ENCODE peak calls at places on chromosomes 13 and 19, in seven cellular contexts. One of them, this sample, is unnamed. For H3K79me2 and H3K4me1, the result is how much of the 10 kb centered on the place peaks cover.

GRCh38 chr19:41339936-41340335 is 13.8 kb downstream of the TGFB1 start:
- DNase-seq in hepatocyte: no peak
- DNase-seq in OCI-LY7: no peak
- DNase-seq in neural progenitor cell: no peak
- DNase-seq in PC-3: peak
- DNase-seq in HCT116: no peak
- DNase-seq in MM.1S: no peak
- DNase-seq in this sample: peak

GRCh38 chr19:19747357-19748220 is 14.7 kb upstream of the ZNF14 start:
- DNase-seq in hepatocyte: no peak
- DNase-seq in OCI-LY7: no peak
- DNase-seq in neural progenitor cell: no peak
- DNase-seq in PC-3: no peak
- DNase-seq in HCT116: no peak
- DNase-seq in MM.1S: no peak
- DNase-seq in this sample: no peak

GRCh38 chr13:108188260-108188659 is 27.1 kb downstream of the LIG4 start:
- DNase-seq in hepatocyte: no peak
- DNase-seq in OCI-LY7: no peak
- DNase-seq in neural progenitor cell: no peak
- DNase-seq in PC-3: no peak
- DNase-seq in HCT116: no peak
- DNase-seq in MM.1S: no peak
- DNase-seq in this sample: no peak

GRCh38 chr13:107210216-107211010 is 642.5 kb upstream of the ARGLU1 start:
- DNase-seq in hepatocyte: peak
- DNase-seq in OCI-LY7: no peak
- DNase-seq in neural progenitor cell: no peak
- DNase-seq in PC-3: no peak
- DNase-seq in HCT116: no peak
- DNase-seq in MM.1S: no peak
- DNase-seq in this sample: peak

GRCh38 chr13:97435297-97435682 is 1.3 kb downstream of the RAP2A start:
- DNase-seq in hepatocyte: no peak
- DNase-seq in OCI-LY7: no peak
- DNase-seq in neural progenitor cell: no peak
- DNase-seq in PC-3: no peak
- DNase-seq in HCT116: no peak
- DNase-seq in MM.1S: no peak
- DNase-seq in this sample: no peak

GRCh38 chr19:29366757-29367156 is 153.8 kb upstream of the UQCRFS1 start:
- DNase-seq in hepatocyte: no peak
- DNase-seq in OCI-LY7: no peak
- DNase-seq in neural progenitor cell: no peak
- DNase-seq in PC-3: no peak
- DNase-seq in HCT116: no peak
- DNase-seq in MM.1S: no peak
- DNase-seq in this sample: no peak

GRCh38 chr13:98332222-98332621 is 155.2 kb upstream of the RNF113B start:
- DNase-seq in hepatocyte: no peak
- DNase-seq in OCI-LY7: no peak
- DNase-seq in neural progenitor cell: no peak
- DNase-seq in PC-3: no peak
- DNase-seq in HCT116: no peak
- DNase-seq in MM.1S: no peak
- DNase-seq in this sample: no peak

GRCh38 chr13:26881154-26881553 is 120.6 kb upstream of the GPR12 start:
- DNase-seq in hepatocyte: no peak
- DNase-seq in OCI-LY7: no peak
- DNase-seq in neural progenitor cell: no peak
- DNase-seq in PC-3: peak
- DNase-seq in HCT116: no peak
- DNase-seq in MM.1S: no peak
- DNase-seq in this sample: peak

GRCh38 chr19:17341845-17342244 is 4.5 kb downstream of the GTPBP3 start:
- DNase-seq in hepatocyte: no peak
- DNase-seq in OCI-LY7: no peak
- DNase-seq in neural progenitor cell: no peak
- DNase-seq in PC-3: no peak
- DNase-seq in HCT116: no peak
- DNase-seq in MM.1S: no peak
- DNase-seq in this sample: no peak

GRCh38 chr19:38845374-38846024 is 4.3 kb downstream of the HNRNPL start:
- DNase-seq in hepatocyte: no peak
- DNase-seq in OCI-LY7: no peak
- DNase-seq in neural progenitor cell: no peak
- DNase-seq in PC-3: no peak
- DNase-seq in HCT116: no peak
- DNase-seq in MM.1S: no peak
- DNase-seq in this sample: no peak

GRCh38 chr19:17997969-17998826 is 9.8 kb upstream of the ARRDC2 start:
- DNase-seq in hepatocyte: peak
- DNase-seq in OCI-LY7: peak
- DNase-seq in neural progenitor cell: peak
- DNase-seq in PC-3: peak
- DNase-seq in HCT116: peak
- DNase-seq in MM.1S: no peak
- DNase-seq in this sample: peak

GRCh38 chr19:10419646-10420443 is 493 bp upstream of the PDE4A start:
- DNase-seq in hepatocyte: peak
- DNase-seq in OCI-LY7: peak
- DNase-seq in neural progenitor cell: peak
- DNase-seq in PC-3: peak
- DNase-seq in HCT116: peak
- DNase-seq in MM.1S: peak
- DNase-seq in this sample: peak

GRCh38 chr19:35558400-35559280 is 4.8 kb downstream of the ATP4A start:
- DNase-seq in hepatocyte: no peak
- DNase-seq in OCI-LY7: no peak
- DNase-seq in neural progenitor cell: no peak
- DNase-seq in PC-3: no peak
- DNase-seq in HCT116: no peak
- DNase-seq in MM.1S: no peak
- DNase-seq in this sample: no peak

GRCh38 chr19:40348961-40349507 is 539 bp downstream of the PLD3 start:
- DNase-seq in hepatocyte: peak
- DNase-seq in OCI-LY7: peak
- DNase-seq in neural progenitor cell: peak
- DNase-seq in PC-3: peak
- DNase-seq in HCT116: peak
- DNase-seq in MM.1S: peak
- DNase-seq in this sample: peak

GRCh38 chr19:12847159-12848139 is 9.1 kb downstream of the MAST1 start:
- DNase-seq in hepatocyte: peak
- DNase-seq in OCI-LY7: peak
- DNase-seq in neural progenitor cell: peak
- DNase-seq in PC-3: peak
- DNase-seq in HCT116: no peak
- DNase-seq in MM.1S: peak
- DNase-seq in this sample: peak

GRCh38 chr13:40598599-40598998 is 67.8 kb downstream of the FOXO1 start:
- DNase-seq in hepatocyte: no peak
- DNase-seq in OCI-LY7: no peak
- DNase-seq in neural progenitor cell: no peak
- DNase-seq in PC-3: no peak
- DNase-seq in HCT116: no peak
- DNase-seq in MM.1S: no peak
- DNase-seq in this sample: no peak

GRCh38 chr19:14248578-14249011 is 42.6 kb upstream of the ADGRL1 start:
- DNase-seq in hepatocyte: peak
- DNase-seq in OCI-LY7: peak
- DNase-seq in neural progenitor cell: peak
- DNase-seq in PC-3: peak
- DNase-seq in HCT116: no peak
- DNase-seq in MM.1S: no peak
- DNase-seq in this sample: peak

GRCh38 chr19:58268344-58268743 is 10.4 kb upstream of the ZNF8 start:
- DNase-seq in hepatocyte: no peak
- DNase-seq in OCI-LY7: no peak
- DNase-seq in neural progenitor cell: no peak
- DNase-seq in PC-3: no peak
- DNase-seq in HCT116: no peak
- DNase-seq in MM.1S: no peak
- DNase-seq in this sample: no peak

GRCh38 chr13:91169641-91170040 is 177.8 kb upstream of the MIR17HG start:
- DNase-seq in hepatocyte: no peak
- DNase-seq in OCI-LY7: no peak
- DNase-seq in neural progenitor cell: peak
- DNase-seq in PC-3: no peak
- DNase-seq in HCT116: no peak
- DNase-seq in MM.1S: no peak
- DNase-seq in this sample: no peak

GRCh38 chr19:29390742-29391141 is 135.1 kb upstream of the VSTM2B start:
- DNase-seq in hepatocyte: no peak
- DNase-seq in OCI-LY7: no peak
- DNase-seq in neural progenitor cell: no peak
- DNase-seq in PC-3: no peak
- DNase-seq in HCT116: no peak
- DNase-seq in MM.1S: no peak
- DNase-seq in this sample: no peak

GRCh38 chr13:27183561-27184147 is 12.0 kb upstream of the USP12 start:
- DNase-seq in hepatocyte: no peak
- DNase-seq in OCI-LY7: no peak
- DNase-seq in neural progenitor cell: no peak
- DNase-seq in PC-3: peak
- DNase-seq in HCT116: no peak
- DNase-seq in MM.1S: no peak
- DNase-seq in this sample: peak

GRCh38 chr19:38270587-38271167 is 6.3 kb downstream of the SPINT2 start:
- DNase-seq in hepatocyte: no peak
- DNase-seq in OCI-LY7: no peak
- DNase-seq in neural progenitor cell: no peak
- DNase-seq in PC-3: peak
- DNase-seq in HCT116: no peak
- DNase-seq in MM.1S: no peak
- DNase-seq in this sample: peak

GRCh38 chr19:3653865-3654513 is 27.4 kb upstream of the CACTIN start:
- DNase-seq in hepatocyte: no peak
- DNase-seq in OCI-LY7: peak
- DNase-seq in neural progenitor cell: peak
- DNase-seq in PC-3: no peak
- DNase-seq in HCT116: no peak
- DNase-seq in MM.1S: no peak
- DNase-seq in this sample: peak

GRCh38 chr19:7570761-7571160 is 24.9 kb upstream of the CAMSAP3 start:
- DNase-seq in hepatocyte: no peak
- DNase-seq in OCI-LY7: no peak
- DNase-seq in neural progenitor cell: no peak
- DNase-seq in PC-3: no peak
- DNase-seq in HCT116: no peak
- DNase-seq in MM.1S: no peak
- DNase-seq in this sample: no peak

GRCh38 chr13:73288596-73288995 is 229.8 kb downstream of the KLF5 start:
- DNase-seq in hepatocyte: no peak
- DNase-seq in OCI-LY7: no peak
- DNase-seq in neural progenitor cell: no peak
- DNase-seq in PC-3: no peak
- DNase-seq in HCT116: no peak
- DNase-seq in MM.1S: no peak
- DNase-seq in this sample: no peak

GRCh38 chr19:40703029-40703755 is 12.7 kb upstream of the NUMBL start:
- DNase-seq in hepatocyte: no peak
- DNase-seq in OCI-LY7: no peak
- DNase-seq in neural progenitor cell: no peak
- DNase-seq in PC-3: no peak
- DNase-seq in HCT116: no peak
- DNase-seq in MM.1S: no peak
- DNase-seq in this sample: no peak

GRCh38 chr13:51244637-51245405 is 22.6 kb downstream of the FAM124A start:
- DNase-seq in hepatocyte: no peak
- DNase-seq in OCI-LY7: no peak
- DNase-seq in neural progenitor cell: no peak
- DNase-seq in PC-3: no peak
- DNase-seq in HCT116: no peak
- DNase-seq in MM.1S: no peak
- DNase-seq in this sample: no peak

GRCh38 chr13:77827350-77827749 is 91.3 kb downstream of the EDNRB start:
- DNase-seq in hepatocyte: no peak
- DNase-seq in OCI-LY7: no peak
- DNase-seq in neural progenitor cell: no peak
- DNase-seq in PC-3: no peak
- DNase-seq in HCT116: no peak
- DNase-seq in MM.1S: no peak
- DNase-seq in this sample: no peak

GRCh38 chr19:39038098-39038497 is 5.7 kb upstream of the FBXO27 start:
- DNase-seq in hepatocyte: peak
- DNase-seq in OCI-LY7: no peak
- DNase-seq in neural progenitor cell: peak
- DNase-seq in PC-3: peak
- DNase-seq in HCT116: peak
- DNase-seq in MM.1S: no peak
- DNase-seq in this sample: peak

GRCh38 chr13:79631260-79631659 is 150.3 kb downstream of the NDFIP2 start:
- DNase-seq in hepatocyte: peak
- DNase-seq in OCI-LY7: no peak
- DNase-seq in neural progenitor cell: no peak
- DNase-seq in PC-3: peak
- DNase-seq in HCT116: peak
- DNase-seq in MM.1S: no peak
- DNase-seq in this sample: peak
- H3K79me2 ChIP-seq in hepatocyte: under half
- H3K79me2 ChIP-seq in OCI-LY7: under half
- H3K79me2 ChIP-seq in neural progenitor cell: under half
- H3K79me2 ChIP-seq in PC-3: under half
- H3K79me2 ChIP-seq in HCT116: under half
- H3K79me2 ChIP-seq in MM.1S: under half
- H3K79me2 ChIP-seq in this sample: under half

GRCh38 chr13:35984776-35985453 is 146.3 kb downstream of the DCLK1 start:
- DNase-seq in hepatocyte: peak
- DNase-seq in OCI-LY7: no peak
- DNase-seq in neural progenitor cell: peak
- DNase-seq in PC-3: no peak
- DNase-seq in HCT116: no peak
- DNase-seq in MM.1S: no peak
- DNase-seq in this sample: no peak
- TF ChIP-seq EZH2phosphoT487 in hepatocyte: no peak
- TF ChIP-seq EZH2phosphoT487 in OCI-LY7: no peak
- TF ChIP-seq EZH2phosphoT487 in neural progenitor cell: no peak
- TF ChIP-seq EZH2phosphoT487 in PC-3: no peak
- TF ChIP-seq EZH2phosphoT487 in HCT116: no peak
- TF ChIP-seq EZH2phosphoT487 in MM.1S: no peak
- TF ChIP-seq EZH2phosphoT487 in this sample: no peak

GRCh38 chr19:49559443-49559842 is 20.9 kb downstream of the NOSIP start:
- DNase-seq in hepatocyte: no peak
- DNase-seq in OCI-LY7: no peak
- DNase-seq in neural progenitor cell: no peak
- DNase-seq in PC-3: no peak
- DNase-seq in HCT116: no peak
- DNase-seq in MM.1S: no peak
- DNase-seq in this sample: no peak
- H3K4me1 ChIP-seq in hepatocyte: under half
- H3K4me1 ChIP-seq in OCI-LY7: under half
- H3K4me1 ChIP-seq in neural progenitor cell: under half
- H3K4me1 ChIP-seq in PC-3: under half
- H3K4me1 ChIP-seq in HCT116: under half
- H3K4me1 ChIP-seq in MM.1S: under half
- H3K4me1 ChIP-seq in this sample: under half

DNA sequence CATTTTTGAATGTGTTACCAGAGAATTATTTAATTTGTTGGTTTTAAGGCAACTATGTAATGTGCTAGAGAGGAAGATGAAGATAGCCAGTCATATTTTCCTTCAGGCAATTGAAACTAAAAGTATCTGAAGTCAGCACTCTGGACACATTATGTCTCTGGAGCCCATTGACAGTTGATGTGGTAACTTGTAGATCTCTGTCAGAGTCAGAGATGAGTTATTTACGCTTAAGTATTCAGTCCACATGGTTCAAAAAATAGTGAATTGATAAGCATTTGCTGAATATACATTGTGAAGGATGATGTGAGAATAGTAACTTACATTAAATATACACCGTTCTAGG is 2.1 kb downstream of the ZMYM2 start:
- DNase-seq in hepatocyte: no peak
- DNase-seq in OCI-LY7: no peak
- DNase-seq in neural progenitor cell: no peak
- DNase-seq in PC-3: no peak
- DNase-seq in HCT116: no peak
- DNase-seq in MM.1S: peak
- DNase-seq in this sample: peak
- H3K79me2 ChIP-seq in hepatocyte: half or more
- H3K79me2 ChIP-seq in OCI-LY7: half or more
- H3K79me2 ChIP-seq in neural progenitor cell: half or more
- H3K79me2 ChIP-seq in PC-3: half or more
- H3K79me2 ChIP-seq in HCT116: half or more
- H3K79me2 ChIP-seq in MM.1S: under half
- H3K79me2 ChIP-seq in this sample: half or more

This sample was measured in GM23248.